ENCODE peak calls at places on chromosome 6, in nine cellular contexts. M is effector memory CD8-positive, alpha-beta T cell; Q is left lobe of liver; E is left cardiac atrium; H is activated T-cell treated with anti-CD3 and anti-CD28 coated beads, Interleukin-2, amount 50 U/mL, for 4 hours; J is activated CD4-positive, alpha-beta T cell treated with anti-CD3 and anti-CD28 coated beads for 36 hours; S is right cardiac atrium; V is natural killer cell; O is body of pancreas. R is an unnamed sample.

GRCh38 chr6:41275489-41275888 is 11.0 kb downstream of the TREM1 start:
- ATAC-seq in M (no peak), Q (no peak), E (no peak), H (no peak), J (no peak), S (no peak), V (no peak), O (no peak), R (no peak)

GRCh38 chr6:4660377-4661321 is 115.6 kb upstream of the CDYL start:
- ATAC-seq in M (no peak), Q (no peak), E (no peak), H (peak), J (no peak), S (no peak), V (no peak), O (no peak), R (peak)

GRCh38 chr6:19349429-19349828 is 487.7 kb upstream of the ID4 start:
- ATAC-seq in M (no peak), Q (no peak), E (no peak), H (no peak), J (no peak), S (no peak), V (no peak), O (no peak), R (no peak)

GRCh38 chr6:168226095-168226781 is 93.3 kb downstream of the DACT2 start:
- ATAC-seq in M (no peak), Q (peak), E (peak), H (no peak), J (no peak), S (peak), V (no peak), O (no peak), R (peak)

GRCh38 chr6:90088009-90088408 is 193.7 kb downstream of the GJA10 start:
- ATAC-seq in M (no peak), Q (no peak), E (peak), H (peak), J (peak), S (no peak), V (no peak), O (peak), R (peak)

GRCh38 chr6:38846844-38847243 is 131.7 kb downstream of the DNAH8 start:
- ATAC-seq in M (no peak), Q (peak), E (no peak), H (no peak), J (no peak), S (no peak), V (no peak), O (no peak), R (no peak)

GRCh38 chr6:133983099-133983939 is 30.3 kb downstream of the TBPL1 start:
- ATAC-seq in M (peak), Q (peak), E (peak), H (peak), J (peak), S (peak), V (peak), O (no peak), R (no peak)

GRCh38 chr6:52020961-52021570 is 66.3 kb downstream of the PKHD1 start:
- ATAC-seq in M (no peak), Q (peak), E (no peak), H (no peak), J (no peak), S (no peak), V (no peak), O (peak), R (no peak)

GRCh38 chr6:138087549-138087948 is 19.7 kb downstream of the PERP start:
- ATAC-seq in M (no peak), Q (peak), E (no peak), H (no peak), J (no peak), S (no peak), V (no peak), O (no peak), R (no peak)

GRCh38 chr6:125918230-125918629 is 38.3 kb upstream of the HINT3 start:
- ATAC-seq in M (no peak), Q (no peak), E (peak), H (no peak), J (no peak), S (peak), V (no peak), O (no peak), R (no peak)

GRCh38 chr6:27149140-27149539 is 98.4 kb upstream of the PRSS16 start:
- ATAC-seq in M (no peak), Q (no peak), E (no peak), H (no peak), J (no peak), S (no peak), V (no peak), O (no peak), R (no peak)

GRCh38 chr6:6368684-6369052 is 48.2 kb upstream of the F13A1 start:
- ATAC-seq in M (no peak), Q (no peak), E (peak), H (no peak), J (no peak), S (no peak), V (no peak), O (no peak), R (no peak)

GRCh38 chr6:31927868-31928671 is 553 bp downstream of the C2 start:
- ATAC-seq in M (no peak), Q (peak), E (no peak), H (no peak), J (no peak), S (peak), V (no peak), O (no peak), R (no peak)

GRCh38 chr6:136250686-136251008 is 536 bp upstream of the MTFR2 start:
- ATAC-seq in M (no peak), Q (peak), E (peak), H (no peak), J (peak), S (peak), V (peak), O (peak), R (peak)

GRCh38 chr6:133756046-133756445 is 132.9 kb upstream of the TCF21 start:
- ATAC-seq in M (no peak), Q (no peak), E (peak), H (no peak), J (no peak), S (peak), V (no peak), O (no peak), R (no peak)

GRCh38 chr6:41715779-41716515 is 19.5 kb downstream of the TFEB start:
- ATAC-seq in M (peak), Q (no peak), E (no peak), H (no peak), J (peak), S (no peak), V (peak), O (no peak), R (no peak)

GRCh38 chr6:102114402-102114801 is 720.9 kb downstream of the GRIK2 start:
- ATAC-seq in M (no peak), Q (peak), E (no peak), H (no peak), J (no peak), S (no peak), V (no peak), O (no peak), R (no peak)

GRCh38 chr6:6825153-6825847 is 236.8 kb downstream of the LY86 start:
- ATAC-seq in M (no peak), Q (no peak), E (peak), H (no peak), J (no peak), S (peak), V (no peak), O (no peak), R (no peak)

GRCh38 chr6:13836170-13836569 is 21.8 kb upstream of the MCUR1 start:
- ATAC-seq in M (no peak), Q (no peak), E (no peak), H (no peak), J (no peak), S (no peak), V (no peak), O (no peak), R (no peak)

GRCh38 chr6:151548201-151548600 is 54.4 kb downstream of the CCDC170 start:
- ATAC-seq in M (no peak), Q (peak), E (no peak), H (no peak), J (no peak), S (no peak), V (no peak), O (no peak), R (no peak)

R was measured in gastroesophageal sphincter.